ENCODE peak calls at places on chromosomes 2 and 18, in six cellular contexts. X is HuH-7.5, G is GM23338, T is hippocampal formation, M is cardiac fibroblast, N is hypothalamus. A is an unnamed sample.

GRCh38 chr2:240759454-240759853 is 60.6 kb downstream of the KIF1A start:
- DNase-seq in T (no peak), M (no peak), G (no peak), X (no peak), N (no peak), A (no peak)

GRCh38 chr2:120853294-120854013 is 117.8 kb downstream of the GLI2 start:
- DNase-seq in T (no peak), M (no peak), X (no peak), N (no peak), G (no peak), A (no peak)

GRCh38 chr2:128466377-128467175 is 147.9 kb upstream of the HS6ST1 start:
- DNase-seq in N (no peak), G (no peak), X (no peak), T (peak; percentile 7), M (no peak), A (no peak)

GRCh38 chr2:177816740-177817139 is 255.8 kb downstream of the PDE11A start:
- DNase-seq in X (no peak), M (no peak), N (no peak), T (no peak), G (no peak), A (no peak)

GRCh38 chr2:141767051-141767450 is 363.8 kb downstream of the LRP1B start:
- DNase-seq in G (no peak), M (peak; percentile 2), N (no peak), T (no peak), X (no peak), A (no peak)

GRCh38 chr2:205188516-205189138 is 493.7 kb upstream of the NRP2 start:
- DNase-seq in N (peak; percentile 1), X (no peak), G (peak; percentile 46), M (peak; percentile 98), T (peak; percentile 31), A (no peak)

GRCh38 chr2:204333861-204334260 is 211.4 kb upstream of the PARD3B start:
- DNase-seq in G (no peak), T (no peak), X (no peak), N (no peak), M (no peak), A (no peak)

GRCh38 chr2:133718688-133719201 is 150.5 kb upstream of the NCKAP5 start:
- DNase-seq in M (peak; percentile 55), X (no peak), T (peak; percentile 24), G (no peak), N (no peak), A (no peak)

GRCh38 chr2:176096986-176097819 is 2.4 kb upstream of the HOXD12 start:
- DNase-seq in X (peak; percentile 96), T (no peak), M (peak; percentile 66), N (no peak), G (peak; percentile 96), A (peak; percentile 96)

GRCh38 chr2:17543848-17544645 is 3.6 kb downstream of the VSNL1 start:
- DNase-seq in N (no peak), X (no peak), G (peak; percentile 91), T (no peak), M (peak; percentile 22), A (no peak)

GRCh38 chr18:33201509-33201926 is 239.0 kb downstream of the CCDC178 start:
- DNase-seq in X (no peak), N (no peak), G (peak; percentile 89), T (peak; percentile 27), M (peak; percentile 21), A (no peak)

GRCh38 chr18:9775172-9775571 is 67.1 kb downstream of the RAB31 start:
- DNase-seq in T (no peak), M (no peak), G (no peak), X (no peak), N (no peak), A (no peak)

GRCh38 chr2:187877391-187877790 is 323.2 kb upstream of the TFPI start:
- DNase-seq in T (no peak), N (no peak), G (no peak), X (no peak), M (no peak), A (no peak)

GRCh38 chr2:200319587-200320337 is 13.3 kb downstream of the SPATS2L start:
- DNase-seq in M (peak; percentile 75), G (no peak), X (no peak), N (no peak), T (no peak), A (no peak)

GRCh38 chr2:230885467-230886130 is 20.9 kb downstream of the ITM2C start:
- DNase-seq in N (no peak), X (no peak), T (peak; percentile 62), M (peak; percentile 73), G (peak; percentile 75), A (no peak)

GRCh38 chr2:7915302-7916200 is 766.3 kb upstream of the ID2 start:
- DNase-seq in M (peak; percentile 33), G (peak; percentile 27), X (no peak), T (no peak), N (no peak), A (no peak)

GRCh38 chr2:213017404-213017803 is 134.0 kb downstream of the IKZF2 start:
- DNase-seq in N (no peak), G (no peak), X (no peak), T (no peak), M (no peak), A (no peak)

GRCh38 chr2:73068147-73068546 is 3.4 kb downstream of the SFXN5 start:
- DNase-seq in T (no peak), G (no peak), M (no peak), N (no peak), X (no peak), A (no peak)

GRCh38 chr2:177242136-177242987 is 22.2 kb downstream of the NFE2L2 start:
- DNase-seq in X (no peak), G (no peak), T (no peak), N (no peak), M (peak; percentile 94), A (peak; percentile 33)

GRCh38 chr2:99701503-99701902 is 211.7 kb upstream of the REV1 start:
- DNase-seq in M (no peak), T (no peak), X (no peak), N (no peak), G (peak; percentile 11), A (no peak)

GRCh38 chr2:211157856-211158463 is 601.6 kb downstream of the CPS1 start:
- DNase-seq in G (peak; percentile 88), X (no peak), T (peak; percentile 49), N (peak; percentile 1), M (peak; percentile 77), A (no peak)

GRCh38 chr2:12718662-12719399 is 2.1 kb downstream of the TRIB2 start:
- DNase-seq in N (no peak), M (no peak), G (peak; percentile 75), X (no peak), T (no peak), A (no peak)

GRCh38 chr2:148594216-148594615 is 50.3 kb upstream of the EPC2 start:
- DNase-seq in N (no peak), G (no peak), T (no peak), M (no peak), X (no peak), A (no peak)

GRCh38 chr2:174680221-174680620 is 82.6 kb upstream of the WIPF1 start:
- DNase-seq in N (no peak), G (no peak), X (no peak), T (no peak), M (no peak), A (no peak)

GRCh38 chr18:28177828-28178635 is 1.1 kb upstream of the CDH2 start:
- DNase-seq in T (peak; percentile 63), X (peak; percentile 71), M (peak; percentile 57), G (peak; percentile 82), N (no peak), A (peak; percentile 64)

GRCh38 chr2:217951521-217952247 is 51.1 kb downstream of the TNS1 start:
- DNase-seq in N (no peak), M (no peak), T (no peak), X (no peak), G (no peak), A (no peak)

GRCh38 chr2:169659314-169659713 is 34.9 kb downstream of the CFAP210 start:
- DNase-seq in M (no peak), G (no peak), X (no peak), N (no peak), T (no peak), A (no peak)

GRCh38 chr2:17628349-17629261 is 88.1 kb downstream of the VSNL1 start:
- DNase-seq in X (no peak), M (peak; percentile 31), N (no peak), G (no peak), T (peak; percentile 13), A (no peak)

GRCh38 chr2:203718087-203718486 is 11.6 kb downstream of the CD28 start:
- DNase-seq in X (no peak), M (peak; percentile 56), T (no peak), N (no peak), G (no peak), A (no peak)

GRCh38 chr2:191631754-191632153 is 46.2 kb upstream of the NABP1 start:
- DNase-seq in M (peak; percentile 87), G (no peak), N (no peak), X (peak; percentile 16), T (no peak), A (no peak)

GRCh38 chr18:23881778-23882177 is 132.8 kb upstream of the TTC39C start:
- DNase-seq in X (no peak), M (no peak), T (no peak), N (no peak), G (no peak), A (no peak)

GRCh38 chr18:63528863-63529492 is 13.2 kb upstream of the SERPINB12 start:
- DNase-seq in M (peak; percentile 17), N (no peak), T (no peak), X (no peak), G (no peak), A (no peak)

GRCh38 chr2:241702405-241703127 is 727 bp downstream of the ING5 start:
- DNase-seq in N (peak; percentile 52), X (peak; percentile 91), T (peak; percentile 74), G (peak; percentile 92), M (no peak), A (peak; percentile 92)

GRCh38 chr18:35730738-35731370 is 149.3 kb downstream of the GALNT1 start:
- DNase-seq in G (no peak), X (no peak), N (no peak), T (no peak), M (peak; percentile 52), A (no peak)

GRCh38 chr2:235644191-235644590 is 150.3 kb downstream of the AGAP1 start:
- DNase-seq in X (no peak), T (no peak), N (no peak), M (no peak), G (no peak), A (no peak)

GRCh38 chr2:207936380-207936779 is 88.9 kb downstream of the PLEKHM3 start:
- DNase-seq in X (no peak), G (no peak), N (no peak), T (no peak), M (no peak), A (no peak)

GRCh38 chr2:130852521-130853115 is 15.9 kb downstream of the ARHGEF4 start:
- DNase-seq in G (no peak), N (no peak), X (no peak), T (no peak), M (no peak), A (no peak)

GRCh38 chr18:79260510-79260909 is 135.2 kb upstream of the NFATC1 start:
- DNase-seq in G (no peak), M (no peak), X (no peak), N (no peak), T (no peak), A (no peak)

GRCh38 chr18:63131106-63131943 is 188.2 kb downstream of the BCL2 start:
- DNase-seq in M (peak; percentile 76), N (no peak), T (peak; percentile 52), X (no peak), G (peak; percentile 86), A (no peak)

GRCh38 chr2:119011910-119012209 is 69.9 kb downstream of the MARCO start:
- DNase-seq in X (no peak), G (no peak), M (no peak), N (no peak), T (no peak), A (no peak)